ENCODE peak calls at places on chromosomes 5 and 9, in nine cellular contexts. D is natural killer cell, B is astrocyte of the spinal cord, M is IMR-90, F is GM23338, O is brain microvascular endothelial cell, U is body of pancreas, P is retinal pigment epithelial cell, T is foreskin fibroblast. E is an unnamed sample.

GRCh38 chr9:111961575-111961974 is 65.0 kb downstream of the UGCG start:
- DNase-seq in D (no peak), B (peak; percentile 98), M (peak; percentile 86), F (no peak), O (peak; percentile 73), U (peak; percentile 64), P (no peak), T (no peak), E (no peak)

GRCh38 chr5:1851290-1851934 is 31.3 kb downstream of the IRX4 start:
- DNase-seq in D (no peak), B (no peak), M (no peak), F (peak; percentile 73), O (no peak), U (no peak), P (no peak), T (no peak), E (no peak)

GRCh38 chr5:59893061-59893435 is 478 bp downstream of the PDE4D start:
- DNase-seq in D (no peak), B (no peak), M (no peak), F (peak; percentile 75), O (no peak), U (no peak), P (no peak), T (no peak), E (no peak)

GRCh38 chr9:95004452-95005275 is 278.2 kb downstream of the AOPEP start:
- DNase-seq in D (peak; percentile 26), B (no peak), M (no peak), F (peak; percentile 73), O (no peak), U (peak; percentile 73), P (no peak), T (peak; percentile 28), E (no peak)

GRCh38 chr5:53568868-53569267 is 8.4 kb downstream of the NDUFS4 start:
- DNase-seq in D (no peak), B (peak; percentile 7), M (peak; percentile 23), F (no peak), O (no peak), U (no peak), P (no peak), T (peak; percentile 16), E (no peak)

GRCh38 chr9:27421567-27421966 is 102.5 kb upstream of the IFNK start:
- DNase-seq in D (no peak), B (no peak), M (no peak), F (peak; percentile 48), O (no peak), U (no peak), P (no peak), T (no peak), E (no peak)

GRCh38 chr5:136905571-136905970 is 540.2 kb upstream of the TRPC7 start:
- DNase-seq in D (no peak), B (no peak), M (no peak), F (no peak), O (no peak), U (no peak), P (no peak), T (no peak), E (no peak)

GRCh38 chr5:124732349-124732875 is 14.0 kb downstream of the ZNF608 start:
- DNase-seq in D (no peak), B (no peak), M (no peak), F (no peak), O (no peak), U (no peak), P (no peak), T (no peak), E (no peak)

DNA sequence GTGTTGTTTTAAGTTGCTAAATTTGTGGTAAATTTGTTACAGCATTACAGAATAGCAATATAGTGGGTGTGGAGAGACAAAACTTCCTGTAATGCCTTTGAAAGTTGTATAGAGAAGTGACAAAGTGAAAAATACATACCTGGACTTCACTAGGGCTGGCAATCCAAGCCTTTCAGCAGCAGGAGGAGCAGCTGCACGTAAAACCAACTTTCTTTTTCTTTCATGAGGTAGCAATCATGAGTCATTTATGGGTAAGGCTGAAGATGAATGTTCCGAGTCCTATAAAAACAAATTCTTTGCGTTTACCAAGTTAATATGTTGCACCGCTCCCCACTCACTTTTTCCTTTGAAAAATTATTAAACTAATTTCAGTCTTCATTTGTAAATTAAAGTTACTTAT is 1138.2 kb downstream of the TAF11L14 start:
- DNase-seq in D (no peak), B (peak; percentile 56), M (no peak), F (peak; percentile 58), O (no peak), U (peak; percentile 18), P (no peak), T (no peak), E (no peak)
- TF ChIP-seq CTCF in D (no peak), B (peak; percentile 67), M (no peak), F (peak; percentile 75), O (peak; percentile 62), U (peak; percentile 39), P (peak; percentile 46), T (no peak), E (no peak)

DNA sequence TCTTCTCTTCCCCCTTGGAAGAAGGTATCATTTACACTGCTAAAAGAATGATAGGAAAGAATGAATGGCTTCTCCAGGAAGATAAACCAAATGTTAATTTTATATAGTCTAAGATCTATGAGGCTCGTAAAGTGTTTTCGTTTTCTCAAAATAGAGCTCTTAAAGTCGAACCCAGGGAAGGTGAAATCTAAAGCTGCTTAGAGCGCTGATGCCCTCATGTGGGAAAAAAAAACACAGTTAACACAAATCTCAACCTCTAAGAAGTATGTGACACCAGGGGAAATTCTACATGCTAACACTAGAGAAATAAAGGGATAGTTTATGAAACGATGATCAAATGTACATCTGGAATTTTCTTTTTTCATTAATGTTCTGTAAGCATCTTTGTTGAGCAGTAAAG is 257.9 kb downstream of the RASEF start:
- DNase-seq in D (no peak), B (no peak), M (no peak), F (peak; percentile 44), O (no peak), U (no peak), P (no peak), T (no peak), E (no peak)
- TF ChIP-seq CTCF in D (no peak), B (no peak), M (no peak), F (peak; percentile 66), O (no peak), U (no peak), P (no peak), T (no peak), E (no peak)

GRCh38 chr5:56100429-56101176 is 105.8 kb upstream of the IL6ST start:
- DNase-seq in D (no peak), B (no peak), M (no peak), F (no peak), O (no peak), U (no peak), P (no peak), T (no peak), E (no peak)

GRCh38 chr5:56097055-56097454 is 102.3 kb upstream of the IL6ST start:
- DNase-seq in D (no peak), B (no peak), M (no peak), F (no peak), O (no peak), U (no peak), P (no peak), T (no peak), E (no peak)

GRCh38 chr5:56102885-56103284 is 108.1 kb upstream of the IL6ST start:
- DNase-seq in D (no peak), B (no peak), M (peak; percentile 35), F (no peak), O (no peak), U (no peak), P (no peak), T (no peak), E (no peak)

GRCh38 chr5:56101180-56101579 is 106.4 kb upstream of the IL6ST start:
- DNase-seq in D (no peak), B (no peak), M (no peak), F (no peak), O (no peak), U (no peak), P (no peak), T (no peak), E (no peak)

GRCh38 chr5:56099346-56099745 is 104.6 kb upstream of the IL6ST start:
- DNase-seq in D (no peak), B (peak; percentile 26), M (peak; percentile 56), F (no peak), O (peak; percentile 24), U (no peak), P (no peak), T (peak; percentile 82), E (peak; percentile 35)
- TF ChIP-seq CTCF in D (no peak), B (no peak), M (no peak), F (no peak), O (no peak), U (no peak), P (no peak), T (no peak), E (no peak)

DNA sequence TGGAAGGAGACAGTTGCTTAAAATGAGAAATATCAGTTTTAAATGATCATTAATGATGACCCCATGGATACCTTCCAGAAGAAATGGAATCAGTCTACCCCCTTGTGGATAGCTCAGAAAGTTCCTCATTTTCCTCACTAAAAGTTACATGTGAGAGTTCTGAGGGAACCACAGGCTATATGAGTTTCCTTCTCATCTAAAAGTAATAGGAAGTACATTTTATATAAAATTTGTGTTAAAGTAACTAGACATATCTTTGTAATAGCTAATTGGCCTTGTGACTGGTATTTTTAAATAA is 104.9 kb upstream of the SLC25A48 start:
- DNase-seq in D (no peak), B (no peak), M (no peak), F (peak; percentile 57), O (no peak), U (no peak), P (no peak), T (no peak), E (no peak)
- TF ChIP-seq CTCF in D (no peak), B (peak; percentile 10), M (peak; percentile 5), F (peak; percentile 58), O (no peak), U (peak; percentile 22), P (peak; percentile 56), T (no peak), E (peak; percentile 58)

GRCh38 chr5:146716636-146717035 is 161.9 kb downstream of the PPP2R2B start:
- DNase-seq in D (no peak), B (no peak), M (peak; percentile 21), F (no peak), O (no peak), U (no peak), P (no peak), T (no peak), E (no peak)
- TF ChIP-seq CTCF in D (no peak), B (no peak), M (no peak), F (no peak), O (no peak), U (no peak), P (no peak), T (no peak), E (no peak)

DNA sequence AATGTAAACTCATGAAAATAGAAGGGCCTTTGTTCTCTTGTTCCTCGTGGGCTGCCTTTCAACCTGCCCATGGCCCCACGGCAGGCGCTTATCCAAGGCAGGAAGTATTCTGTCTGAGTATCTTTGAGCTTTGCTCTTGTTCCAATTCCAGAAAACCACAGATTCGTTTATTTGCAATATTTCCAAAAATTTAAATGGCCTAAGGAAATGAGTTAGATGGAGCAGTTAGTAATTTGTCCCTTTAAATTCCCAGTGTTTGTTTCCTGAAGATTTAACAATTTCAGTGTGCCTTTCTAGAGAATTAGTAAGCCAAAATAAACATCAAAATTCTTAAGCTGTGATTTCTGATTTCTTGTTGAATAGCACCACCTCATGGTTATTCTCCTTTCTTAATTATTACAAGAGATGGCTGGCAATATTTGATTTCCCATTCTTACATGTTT is 299.4 kb upstream of the RASA1 start:
- DNase-seq in D (no peak), B (peak; percentile 89), M (peak; percentile 65), F (peak; percentile 72), O (peak; percentile 12), U (peak; percentile 20), P (peak; percentile 27), T (peak; percentile 15), E (peak; percentile 71)
- TF ChIP-seq CTCF in D (no peak), B (peak; percentile 20), M (peak; percentile 65), F (no peak), O (no peak), U (peak; percentile 66), P (peak; percentile 25), T (peak; percentile 23), E (peak; percentile 85)

GRCh38 chr9:113508111-113508749 is 44.7 kb downstream of the RGS3 start:
- DNase-seq in D (no peak), B (no peak), M (no peak), F (peak; percentile 56), O (no peak), U (peak; percentile 40), P (no peak), T (no peak), E (no peak)
- TF ChIP-seq CTCF in D (no peak), B (peak; percentile 7), M (peak; percentile 3), F (peak; percentile 65), O (peak; percentile 34), U (peak; percentile 23), P (peak; percentile 48), T (no peak), E (peak; percentile 39)

E was measured in HFFc6.